ENCODE peak calls at places on chromosomes 16 and 17, in six cellular contexts. G, C, Z, B, S and H are unnamed samples. For H3K4me1, the result is how much of the 10 kb centered on the place peaks cover.

GRCh38 chr17:55159251-55159650 is 105.5 kb upstream of the HLF start:
- DNase-seq in C (no peak), S (peak), Z (no peak), B (no peak), G (no peak), H (no peak)

GRCh38 chr17:43800736-43801135 is 20.5 kb downstream of the CFAP97D1 start:
- DNase-seq in C (no peak), S (no peak), B (no peak), G (no peak), Z (no peak), H (peak)

GRCh38 chr17:27525836-27526235 is 69.6 kb downstream of the KSR1 start:
- DNase-seq in G (no peak), Z (no peak), B (no peak), C (no peak), S (no peak), H (no peak)

GRCh38 chr17:50687200-50688066 is 20.3 kb downstream of the ANKRD40 start:
- DNase-seq in C (peak), Z (no peak), B (no peak), S (no peak), G (no peak), H (no peak)

GRCh38 chr16:30692381-30693074 is 6.4 kb upstream of the SRCAP start:
- DNase-seq in G (no peak), C (no peak), S (no peak), Z (no peak), B (no peak), H (no peak)

GRCh38 chr16:78775161-78775561 is 675.7 kb downstream of the WWOX start:
- DNase-seq in S (no peak), G (no peak), B (no peak), C (no peak), Z (no peak), H (no peak)

GRCh38 chr16:58333937-58334336 is 39.1 kb upstream of the PRSS54 start:
- DNase-seq in S (no peak), Z (no peak), B (no peak), C (no peak), G (no peak), H (no peak)

GRCh38 chr17:50184611-50185398 is 16.6 kb downstream of the COL1A1 start:
- DNase-seq in C (peak), G (no peak), Z (no peak), B (no peak), S (peak), H (no peak)

GRCh38 chr17:38967290-38967738 is at the start of gene FBXO47:
- DNase-seq in G (peak), Z (peak), B (peak), C (peak), S (peak), H (peak)

GRCh38 chr17:17668358-17668757 is 12.9 kb upstream of the RAI1 start:
- DNase-seq in S (no peak), G (no peak), Z (no peak), B (no peak), C (no peak), H (no peak)

GRCh38 chr17:40058151-40058784 is 4.1 kb upstream of the MED24 start:
- DNase-seq in B (no peak), Z (no peak), G (no peak), C (no peak), S (peak), H (no peak)

GRCh38 chr17:34755981-34756669 is 176.7 kb downstream of the TMEM132E start:
- DNase-seq in S (no peak), B (no peak), G (no peak), C (no peak), Z (no peak), H (no peak)

GRCh38 chr17:62804822-62805221 is 3.3 kb downstream of the MARCHF10 start:
- DNase-seq in S (peak), C (no peak), G (no peak), Z (no peak), B (no peak), H (no peak)

GRCh38 chr17:62704381-62704971 is 77.0 kb downstream of the MRC2 start:
- DNase-seq in Z (peak), S (peak), G (no peak), C (peak), B (no peak), H (no peak)

DNA sequence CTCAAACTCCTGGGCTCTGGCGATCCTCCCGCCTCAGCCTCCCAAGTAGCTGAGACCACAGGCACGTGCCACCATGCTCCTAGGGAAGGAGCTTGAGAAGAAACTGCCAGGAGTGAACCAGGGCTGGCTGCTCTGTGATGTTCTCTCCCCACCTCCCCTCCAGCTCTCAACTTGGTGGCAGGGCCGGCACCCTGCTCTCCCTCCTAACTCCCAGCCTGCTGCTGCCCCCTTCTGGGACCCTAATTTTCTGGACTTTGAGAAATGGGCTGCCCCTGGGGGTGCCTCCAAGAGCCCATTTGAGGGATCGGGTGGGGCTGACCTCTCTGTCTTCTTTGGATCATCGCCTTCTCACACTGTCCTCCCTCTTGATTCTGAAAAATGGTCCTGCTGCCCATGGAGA is 14.9 kb upstream of the STAT3 start:
- DNase-seq in S (no peak), B (peak), G (no peak), C (no peak), Z (no peak), H (no peak)
- H3K4me1 ChIP-seq in S (under half), B (under half), G (half or more), C (under half), Z (under half), H (half or more)

DNA sequence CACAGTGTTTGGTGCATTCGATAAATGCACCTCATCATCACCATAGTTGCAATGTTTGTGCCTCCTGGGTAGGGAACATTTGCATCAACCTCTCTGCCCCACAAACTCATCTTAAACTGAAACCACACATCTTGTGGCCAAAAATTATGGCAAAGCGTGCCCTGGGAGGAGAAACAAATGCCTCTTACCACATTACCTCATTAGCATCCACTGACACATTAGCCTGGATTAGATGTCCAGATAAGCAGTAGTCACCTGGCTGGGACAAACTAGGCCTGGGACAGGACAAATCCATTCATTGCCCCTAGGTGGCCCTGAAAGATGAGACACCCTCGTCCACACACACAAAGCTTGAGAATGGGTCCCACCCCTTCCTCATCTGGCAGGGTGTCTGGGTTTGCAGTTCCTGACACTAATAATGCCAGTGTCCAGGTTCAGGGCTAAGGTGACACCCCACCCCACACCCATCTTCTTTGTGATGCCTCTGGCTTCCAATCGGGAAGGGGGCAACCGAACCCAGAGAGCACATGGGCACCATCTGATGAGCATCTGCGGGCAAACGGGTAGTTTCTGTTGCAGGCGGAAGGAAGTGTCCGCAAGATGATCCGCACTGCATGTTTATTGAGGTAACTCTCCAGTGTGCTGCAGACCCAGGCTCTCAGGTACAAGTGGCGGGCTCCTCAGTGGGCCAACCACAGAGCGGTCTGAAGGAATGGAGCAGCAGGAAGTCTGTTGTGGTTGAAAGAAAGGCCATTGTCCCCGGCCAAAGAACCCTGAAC is 8.6 kb downstream of the XYLT1 start:
- DNase-seq in Z (no peak), B (peak), C (no peak), S (no peak), G (no peak), H (no peak)
- TF ChIP-seq CTCF in Z (no peak), B (no peak), C (no peak), S (no peak), G (no peak), H (no peak)

GRCh38 chr17:7836596-7837374 is 2.8 kb downstream of the KDM6B start:
- DNase-seq in B (peak), S (peak), C (peak), G (peak), Z (peak), H (peak)
- TF ChIP-seq POLR2A in B (no peak), S (no peak), C (peak), G (no peak), Z (no peak), H (no peak)

GRCh38 chr17:36818134-36818825 is 119.0 kb upstream of the LHX1 start:
- DNase-seq in G (no peak), B (no peak), Z (no peak), C (no peak), S (no peak), H (no peak)

GRCh38 chr17:36814958-36815357 is 122.3 kb upstream of the LHX1 start:
- DNase-seq in Z (no peak), S (no peak), G (no peak), B (no peak), C (no peak), H (no peak)

GRCh38 chr17:36816214-36816613 is 121.1 kb upstream of the LHX1 start:
- DNase-seq in S (no peak), G (no peak), Z (no peak), B (no peak), C (no peak), H (no peak)

GRCh38 chr17:36817483-36818048 is 119.7 kb upstream of the LHX1 start:
- DNase-seq in B (no peak), S (no peak), G (no peak), C (no peak), Z (no peak), H (no peak)

DNA sequence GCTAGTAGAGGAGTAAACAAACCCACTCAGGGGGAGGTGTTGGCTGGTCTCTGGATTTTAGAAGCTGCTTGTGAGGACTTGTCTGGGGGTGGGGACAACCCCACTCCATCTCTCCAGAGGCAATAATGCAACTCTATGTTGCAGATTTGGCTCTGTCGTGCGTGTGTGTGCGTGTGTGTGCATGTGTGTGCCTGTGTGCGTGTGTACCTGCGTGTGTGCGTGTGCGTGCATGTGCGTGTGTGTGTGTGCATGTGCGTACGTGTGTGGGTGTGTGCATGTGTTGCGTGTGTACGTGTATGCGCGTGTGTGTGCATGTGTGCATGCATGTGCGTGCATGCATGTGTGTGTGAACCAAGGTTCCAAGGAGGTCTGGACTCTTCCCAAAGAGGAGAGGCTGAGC is 120.4 kb upstream of the LHX1 start:
- DNase-seq in C (no peak), B (no peak), Z (no peak), S (no peak), G (no peak), H (no peak)
- H3K4me1 ChIP-seq in C (under half), B (under half), Z (under half), S (under half), G (under half), H (under half)